ENCODE peak calls at places on chromosomes 2 and 18, in six cellular contexts. P is CD8-positive, alpha-beta memory T cell; V is neural progenitor cell; A is aorta; W is Karpas-422; F is iPS DF 6.9. M is an unnamed sample.

GRCh38 chr2:238693337-238694093 is 154.4 kb upstream of the TWIST2 start:
- DNase-seq in P (no peak), V (no peak), A (no peak), W (no peak), F (no peak), M (no peak)

GRCh38 chr2:206190689-206191088 is 31.0 kb downstream of the EEF1B2 start:
- DNase-seq in P (no peak), V (no peak), A (no peak), W (no peak), F (no peak), M (no peak)

GRCh38 chr2:237727363-237727762 is 71.2 kb upstream of the RBM44 start:
- DNase-seq in P (no peak), V (no peak), A (no peak), W (no peak), F (no peak), M (no peak)

GRCh38 chr2:88754585-88755305 is 63.3 kb downstream of the RPIA start:
- DNase-seq in P (no peak), V (no peak), A (no peak), W (peak; percentile 45), F (no peak), M (no peak)

GRCh38 chr2:9231291-9232165 is 24.9 kb downstream of the ASAP2 start:
- DNase-seq in P (no peak), V (no peak), A (peak; percentile 75), W (no peak), F (no peak), M (peak; percentile 60)

GRCh38 chr2:191264647-191265079 is 19.5 kb downstream of the MYO1B start:
- DNase-seq in P (no peak), V (no peak), A (no peak), W (no peak), F (no peak), M (no peak)

GRCh38 chr18:48441405-48441881 is 32.3 kb upstream of the ZBTB7C start:
- DNase-seq in P (no peak), V (no peak), A (peak; percentile 95), W (no peak), F (no peak), M (no peak)

GRCh38 chr18:3211236-3211992 is 8.4 kb downstream of the MYOM1 start:
- DNase-seq in P (no peak), V (no peak), A (no peak), W (no peak), F (no peak), M (no peak)

GRCh38 chr2:170306293-170306873 is 128.4 kb downstream of the MYO3B start:
- DNase-seq in P (no peak), V (no peak), A (no peak), W (no peak), F (no peak), M (no peak)

GRCh38 chr2:67938053-67938452 is 124.8 kb downstream of the C1D start:
- DNase-seq in P (no peak), V (no peak), A (no peak), W (no peak), F (no peak), M (no peak)

GRCh38 chr18:58247363-58247834 is 203.4 kb downstream of the NEDD4L start:
- DNase-seq in P (no peak), V (peak; percentile 66), A (no peak), W (no peak), F (no peak), M (no peak)

GRCh38 chr2:29940706-29941105 is 19.3 kb upstream of the ALK start:
- DNase-seq in P (no peak), V (no peak), A (no peak), W (no peak), F (no peak), M (no peak)

GRCh38 chr2:170493698-170494097 is 221.4 kb upstream of the SP5 start:
- DNase-seq in P (no peak), V (no peak), A (no peak), W (no peak), F (no peak), M (no peak)

DNA sequence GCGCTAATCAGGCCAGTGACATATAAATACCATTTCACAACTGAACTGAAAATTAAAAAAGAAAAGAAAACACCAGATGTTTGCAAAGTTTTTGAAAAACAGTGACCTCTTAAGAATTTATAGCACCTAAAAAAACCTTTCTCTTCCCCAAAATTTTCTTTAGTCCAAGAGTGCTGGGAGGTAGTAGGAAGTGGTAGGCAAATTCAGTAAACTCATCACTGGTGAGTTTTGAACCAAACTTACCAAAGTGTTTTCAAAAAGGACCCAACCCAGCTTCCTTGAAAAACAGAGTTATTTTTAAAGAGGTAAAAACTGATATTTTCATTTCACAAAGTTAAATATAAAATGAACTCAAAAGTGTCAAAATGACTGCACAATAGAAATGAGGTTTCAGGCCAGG is 90.4 kb downstream of the TMEM247 start:
- DNase-seq in P (no peak), V (no peak), A (no peak), W (no peak), F (no peak), M (no peak)
- H3K4me1 ChIP-seq in P (no peaks in the 10 kb centered on the region), V (no peaks in the 10 kb centered on the region), A (peaks cover 4% of the 10 kb centered on the region), W (peaks cover 77% of the 10 kb centered on the region), F (no peaks in the 10 kb centered on the region), M (peaks cover 40% of the 10 kb centered on the region)

GRCh38 chr18:78890388-78890787 is 89.2 kb upstream of the SALL3 start:
- DNase-seq in P (no peak), V (no peak), A (no peak), W (no peak), F (no peak), M (no peak)

GRCh38 chr18:78882585-78882984 is 97.0 kb upstream of the SALL3 start:
- DNase-seq in P (no peak), V (no peak), A (no peak), W (no peak), F (no peak), M (no peak)

GRCh38 chr18:78889250-78889649 is 90.4 kb upstream of the SALL3 start:
- DNase-seq in P (no peak), V (no peak), A (no peak), W (no peak), F (no peak), M (no peak)

GRCh38 chr18:78883501-78883900 is 96.1 kb upstream of the SALL3 start:
- DNase-seq in P (no peak), V (no peak), A (no peak), W (no peak), F (no peak), M (no peak)

GRCh38 chr18:78884502-78884901 is 95.1 kb upstream of the SALL3 start:
- DNase-seq in P (no peak), V (no peak), A (no peak), W (peak; percentile 63), F (no peak), M (no peak)
- H3K9me3 ChIP-seq in P (peaks cover 5% of the 10 kb centered on the region), V (peaks cover 19% of the 10 kb centered on the region), A (no peaks in the 10 kb centered on the region), W (peaks cover 16% of the 10 kb centered on the region), F (peaks cover 1% of the 10 kb centered on the region), M (peaks cover 12% of the 10 kb centered on the region)

GRCh38 chr2:176089843-176090395 is 2.6 kb upstream of the HOXD13 start:
- DNase-seq in P (no peak), V (no peak), A (no peak), W (no peak), F (no peak), M (no peak)

GRCh38 chr2:176092270-176093144 is at the start of gene HOXD13:
- DNase-seq in P (no peak), V (peak; percentile 80), A (no peak), W (no peak), F (no peak), M (no peak)

GRCh38 chr2:176093145-176093888 is 796 bp downstream of the HOXD13 start:
- DNase-seq in P (no peak), V (peak; percentile 71), A (no peak), W (no peak), F (no peak), M (no peak)

GRCh38 chr2:176090870-176091269 is 1.7 kb upstream of the HOXD13 start:
- DNase-seq in P (no peak), V (no peak), A (no peak), W (no peak), F (no peak), M (no peak)

GRCh38 chr2:176091329-176092258 is 927 bp upstream of the HOXD13 start:
- DNase-seq in P (no peak), V (no peak), A (no peak), W (no peak), F (no peak), M (no peak)
- H3K27me3 ChIP-seq in P (peaks cover 85% of the 10 kb centered on the region), V (peaks cover 100% of the 10 kb centered on the region), A (no peaks in the 10 kb centered on the region), W (no peaks in the 10 kb centered on the region), F (peaks cover 80% of the 10 kb centered on the region), M (peaks cover 98% of the 10 kb centered on the region)

GRCh38 chr2:132448331-132448730 is 31.7 kb downstream of the GPR39 start:
- DNase-seq in P (no peak), V (peak; percentile 13), A (no peak), W (no peak), F (no peak), M (no peak)

GRCh38 chr2:132446460-132446859 is 29.9 kb downstream of the GPR39 start:
- DNase-seq in P (no peak), V (peak; percentile 6), A (no peak), W (no peak), F (no peak), M (no peak)

GRCh38 chr2:132448771-132449170 is 32.2 kb downstream of the GPR39 start:
- DNase-seq in P (no peak), V (peak; percentile 48), A (no peak), W (peak; percentile 82), F (no peak), M (no peak)

GRCh38 chr2:132449868-132450267 is 33.3 kb downstream of the GPR39 start:
- DNase-seq in P (no peak), V (no peak), A (no peak), W (no peak), F (no peak), M (no peak)
- H3K4me1 ChIP-seq in P (no peaks in the 10 kb centered on the region), V (no peaks in the 10 kb centered on the region), A (no peaks in the 10 kb centered on the region), W (peaks cover 22% of the 10 kb centered on the region), F (peaks cover 1% of the 10 kb centered on the region), M (no peaks in the 10 kb centered on the region)

GRCh38 chr2:441258-442023 is 153.6 kb upstream of the ALKAL2 start:
- DNase-seq in P (no peak), V (no peak), A (no peak), W (no peak), F (no peak), M (no peak)
- H3K9me3 ChIP-seq in P (no peaks in the 10 kb centered on the region), V (no peaks in the 10 kb centered on the region), A (no peaks in the 10 kb centered on the region), W (no peaks in the 10 kb centered on the region), F (no peaks in the 10 kb centered on the region), M (no peaks in the 10 kb centered on the region)

GRCh38 chr2:148885209-148885608 is 10.2 kb downstream of the KIF5C start:
- DNase-seq in P (no peak), V (no peak), A (no peak), W (no peak), F (no peak), M (no peak)

GRCh38 chr2:148880636-148881035 is 5.6 kb downstream of the KIF5C start:
- DNase-seq in P (no peak), V (no peak), A (no peak), W (no peak), F (no peak), M (no peak)

GRCh38 chr2:148877403-148877740 is 2.3 kb downstream of the KIF5C start:
- DNase-seq in P (no peak), V (no peak), A (no peak), W (no peak), F (no peak), M (no peak)

GRCh38 chr2:148885988-148886387 is 11.0 kb downstream of the KIF5C start:
- DNase-seq in P (no peak), V (no peak), A (no peak), W (no peak), F (no peak), M (no peak)

DNA sequence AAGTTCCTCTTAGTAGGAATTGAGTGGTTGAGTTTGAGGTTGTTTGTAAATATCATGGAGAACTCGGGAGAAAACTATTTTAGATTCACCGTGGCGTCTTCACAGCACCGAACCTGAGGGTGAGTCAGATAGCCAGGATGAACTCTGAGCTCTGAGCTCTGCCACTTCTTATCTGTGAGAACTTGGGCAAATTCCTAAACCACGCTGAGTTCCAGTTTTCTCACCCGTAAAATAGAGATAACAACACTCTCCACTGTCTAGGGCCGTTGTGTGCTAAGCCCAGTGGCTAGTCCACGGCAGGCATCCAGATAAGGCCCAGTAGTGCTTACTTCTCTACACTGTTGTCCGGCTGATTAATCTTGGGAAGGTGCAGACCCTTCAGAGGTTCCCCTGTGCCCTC is 7.0 kb downstream of the KIF5C start:
- DNase-seq in P (no peak), V (no peak), A (no peak), W (no peak), F (no peak), M (no peak)
- H3K27me3 ChIP-seq in P (no peaks in the 10 kb centered on the region), V (no peaks in the 10 kb centered on the region), A (no peaks in the 10 kb centered on the region), W (no peaks in the 10 kb centered on the region), F (no peaks in the 10 kb centered on the region), M (peaks cover 19% of the 10 kb centered on the region)

M was measured in lower lobe of right lung.